ENCODE peak calls at places on chromosomes 7 and 10, in four cellular contexts. O is heart right ventricle, X is EH, C is AG04449. S is an unnamed sample.

GRCh38 chr10:78328592-78329404 is 295.1 kb downstream of the RPS24 start:
- DNase-seq in O (no peak), X (no peak), C (no peak), S (no peak)

GRCh38 chr10:57338823-57339558 is 928.7 kb downstream of the IPMK start:
- DNase-seq in O (no peak), X (peak), C (peak), S (peak)

GRCh38 chr7:88546808-88547207 is 212.7 kb upstream of the ZNF804B start:
- DNase-seq in O (no peak), X (peak), C (no peak), S (peak)

GRCh38 chr7:113143486-113144257 is 25.3 kb upstream of the SMIM30 start:
- DNase-seq in O (no peak), X (no peak), C (no peak), S (no peak)

GRCh38 chr7:67343566-67343965 is 346.9 kb downstream of the TYW1 start:
- DNase-seq in O (peak), X (no peak), C (no peak), S (no peak)

GRCh38 chr7:130996841-130997231 is 262.8 kb upstream of the KLF14 start:
- DNase-seq in O (no peak), X (peak), C (no peak), S (peak)

GRCh38 chr10:84493951-84494848 is 165.8 kb downstream of the CCSER2 start:
- DNase-seq in O (no peak), X (peak), C (no peak), S (peak)

GRCh38 chr10:95832216-95833037 is 75.3 kb upstream of the CC2D2B start:
- DNase-seq in O (no peak), X (no peak), C (no peak), S (no peak)

GRCh38 chr10:77457266-77457665 is 180.3 kb downstream of the KCNMA1 start:
- DNase-seq in O (no peak), X (no peak), C (no peak), S (no peak)

GRCh38 chr10:101655581-101655980 is 39.4 kb downstream of the FBXW4 start:
- DNase-seq in O (no peak), X (peak), C (no peak), S (peak)

GRCh38 chr10:30063098-30063497 is 3.7 kb upstream of the JCAD start:
- DNase-seq in O (no peak), X (peak), C (no peak), S (no peak)

S was measured in fibroblast of mammary gland.